ENCODE peak calls at places on chromosomes 4 and X, in five cellular contexts. Z is activated CD8-positive, alpha-beta memory T cell treated with anti-CD3 and anti-CD28 coated beads for 48 hours; G is CD8-positive, alpha-beta T cell; N is breast epithelium; C is NCI-H774. H is an unnamed sample.

GRCh38 chr4:77349796-77350195 is 192.8 kb downstream of the CCNG2 start:
- DNase-seq in C (peak; percentile 5), Z (no peak), N (no peak), G (no peak), H (no peak)

GRCh38 chrX:104641176-104641575 is 75.2 kb downstream of the IL1RAPL2 start:
- DNase-seq in N (no peak), G (no peak), C (no peak), Z (no peak), H (no peak)

GRCh38 chr4:11623726-11624037 is 195.0 kb upstream of the HS3ST1 start:
- DNase-seq in N (peak; percentile 47), Z (no peak), C (peak; percentile 28), G (no peak), H (peak; percentile 45)

GRCh38 chr4:140103676-140104075 is 50.3 kb downstream of the MAML3 start:
- DNase-seq in N (no peak), Z (no peak), C (no peak), G (no peak), H (no peak)

GRCh38 chr4:128359422-128359821 is 71.8 kb upstream of the PGRMC2 start:
- DNase-seq in Z (no peak), N (no peak), G (no peak), C (no peak), H (no peak)

GRCh38 chr4:165707126-165707525 is 165.9 kb upstream of the TLL1 start:
- DNase-seq in N (no peak), G (no peak), Z (no peak), C (no peak), H (no peak)

GRCh38 chr4:77045490-77045889 is 30.3 kb downstream of the CCNI start:
- DNase-seq in C (no peak), G (no peak), Z (no peak), N (no peak), H (no peak)

GRCh38 chrX:103918050-103918449 is 44.4 kb upstream of the TMSB15B start:
- DNase-seq in G (peak; percentile 23), Z (no peak), N (no peak), C (no peak), H (peak; percentile 63)

GRCh38 chr4:102815981-102816380 is 11.4 kb downstream of the UBE2D3 start:
- DNase-seq in C (no peak), G (no peak), N (no peak), Z (no peak), H (no peak)

GRCh38 chr4:41853973-41854372 is 81.3 kb upstream of the TMEM33 start:
- DNase-seq in Z (no peak), N (no peak), C (no peak), G (no peak), H (no peak)

GRCh38 chr4:125198916-125199315 is 115.8 kb upstream of the FAT4 start:
- DNase-seq in N (no peak), C (no peak), Z (no peak), G (no peak), H (no peak)

GRCh38 chrX:101383679-101384078 is 2.3 kb downstream of the BTK start:
- DNase-seq in Z (no peak), G (no peak), C (no peak), N (no peak), H (no peak)

GRCh38 chr4:168541608-168541953 is 44.7 kb downstream of the PALLD start:
- DNase-seq in C (no peak), Z (no peak), N (no peak), G (no peak), H (no peak)

GRCh38 chr4:74624351-74625151 is 169.8 kb downstream of the BTC start:
- DNase-seq in N (no peak), C (no peak), Z (no peak), G (no peak), H (no peak)

GRCh38 chr4:44629280-44629866 is 22.1 kb downstream of the YIPF7 start:
- DNase-seq in N (no peak), Z (no peak), G (no peak), C (peak; percentile 47), H (peak; percentile 47)

GRCh38 chrX:12315526-12315925 is 177.3 kb downstream of the FRMPD4 start:
- DNase-seq in N (no peak), Z (no peak), C (no peak), G (no peak), H (no peak)

GRCh38 chrX:131783555-131784338 is 239.4 kb upstream of the STK26 start:
- DNase-seq in Z (no peak), G (no peak), C (no peak), N (peak; percentile 80), H (no peak)

GRCh38 chrX:27767387-27767786 is 40.4 kb upstream of the MAGEB10 start:
- DNase-seq in G (no peak), C (no peak), Z (no peak), N (no peak), H (no peak)

GRCh38 chrX:11791537-11791936 is 33.5 kb downstream of the MSL3 start:
- DNase-seq in Z (no peak), N (no peak), G (no peak), C (no peak), H (no peak)

GRCh38 chr4:37656649-37657048 is 29.5 kb downstream of the RELL1 start:
- DNase-seq in G (no peak), C (no peak), N (no peak), Z (no peak), H (no peak)

GRCh38 chr4:55635760-55636621 is at the start of gene NMU:
- DNase-seq in N (no peak), C (peak; percentile 50), G (peak; percentile 1), Z (no peak), H (peak; percentile 45)

GRCh38 chr4:26441110-26441509 is 49.2 kb downstream of the CCKAR start:
- DNase-seq in Z (no peak), N (no peak), G (no peak), C (no peak), H (no peak)

GRCh38 chr4:186701273-186701672 is 22.4 kb downstream of the FAT1 start:
- DNase-seq in N (peak; percentile 57), C (no peak), Z (no peak), G (no peak), H (peak; percentile 42)

GRCh38 chr4:23062188-23062587 is 369.5 kb downstream of the GBA3 start:
- DNase-seq in C (no peak), Z (no peak), G (no peak), N (no peak), H (no peak)

GRCh38 chr4:27789768-27790167 is 929.1 kb downstream of the STIM2 start:
- DNase-seq in Z (no peak), N (no peak), C (no peak), G (no peak), H (no peak)